ENCODE peak calls at places on chromosomes 7 and 10, in eight cellular contexts. U, W, G, L, V, O, Q and A are unnamed samples.

GRCh38 chr7:66100408-66101050 is 14.1 kb upstream of the CRCP start:
- DNase-seq in U (no peak), W (no peak), G (no peak), L (no peak), V (no peak), O (no peak), Q (no peak), A (peak; percentile 10)

GRCh38 chr7:3196629-3197028 is 104.4 kb upstream of the SDK1 start:
- DNase-seq in U (no peak), W (no peak), G (no peak), L (no peak), V (no peak), O (no peak), Q (no peak), A (no peak)

GRCh38 chr7:31116615-31117014 is 64.5 kb downstream of the ADCYAP1R1 start:
- DNase-seq in U (no peak), W (no peak), G (no peak), L (no peak), V (no peak), O (no peak), Q (no peak), A (no peak)

GRCh38 chr7:1548438-1548831 is 7.6 kb downstream of the TMEM184A start:
- DNase-seq in U (no peak), W (no peak), G (no peak), L (no peak), V (no peak), O (no peak), Q (no peak), A (no peak)

GRCh38 chr7:93757421-93757820 is 133.1 kb downstream of the TFPI2 start:
- DNase-seq in U (peak; percentile 24), W (no peak), G (no peak), L (no peak), V (no peak), O (no peak), Q (no peak), A (no peak)

GRCh38 chr10:72243822-72244437 is 27.9 kb upstream of the ASCC1 start:
- DNase-seq in U (peak; percentile 79), W (peak; percentile 57), G (peak; percentile 84), L (peak; percentile 63), V (no peak), O (peak; percentile 77), Q (peak; percentile 68), A (peak; percentile 84)

GRCh38 chr10:103845983-103846382 is 9.4 kb downstream of the SH3PXD2A start:
- DNase-seq in U (no peak), W (peak; percentile 30), G (peak; percentile 73), L (peak; percentile 69), V (no peak), O (no peak), Q (peak; percentile 23), A (peak; percentile 33)

GRCh38 chr7:4753610-4754432 is 21.6 kb upstream of the AP5Z1 start:
- DNase-seq in U (peak; percentile 29), W (peak; percentile 78), G (peak; percentile 90), L (peak; percentile 82), V (peak; percentile 87), O (peak; percentile 89), Q (peak; percentile 74), A (peak; percentile 80)

GRCh38 chr7:136034132-136034531 is 57.0 kb upstream of the MTPN start:
- DNase-seq in U (no peak), W (no peak), G (no peak), L (no peak), V (no peak), O (no peak), Q (no peak), A (no peak)

DNA sequence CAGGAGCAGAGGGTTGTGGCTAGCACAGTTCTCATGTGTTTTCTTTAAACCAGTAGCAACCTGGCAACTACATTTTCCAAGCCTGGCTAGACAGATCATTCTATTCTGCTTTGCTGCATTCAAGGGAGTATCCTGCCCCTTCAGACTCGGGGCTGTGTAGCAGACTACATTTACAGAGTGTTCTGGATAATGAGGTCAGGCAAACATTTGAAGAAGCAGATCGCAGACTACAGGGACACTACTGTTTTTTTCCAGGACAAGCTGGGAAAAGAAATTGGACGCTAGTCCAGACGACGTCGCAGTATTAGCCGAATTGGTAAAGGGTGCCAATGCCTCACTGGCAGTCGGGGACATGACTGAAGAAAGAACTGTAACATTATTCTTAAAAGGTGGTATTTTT is 61.0 kb upstream of the PAPSS2 start:
- DNase-seq in U (no peak), W (peak; percentile 25), G (no peak), L (no peak), V (no peak), O (no peak), Q (no peak), A (no peak)
- H3K27ac ChIP-seq in U (no peak overlapping the region), W (no peak overlapping the region), G (no peak overlapping the region), L (peak overlapping the region; percentile 34), V (no peak overlapping the region), O (no peak overlapping the region), Q (no peak overlapping the region), A (no peak overlapping the region)

DNA sequence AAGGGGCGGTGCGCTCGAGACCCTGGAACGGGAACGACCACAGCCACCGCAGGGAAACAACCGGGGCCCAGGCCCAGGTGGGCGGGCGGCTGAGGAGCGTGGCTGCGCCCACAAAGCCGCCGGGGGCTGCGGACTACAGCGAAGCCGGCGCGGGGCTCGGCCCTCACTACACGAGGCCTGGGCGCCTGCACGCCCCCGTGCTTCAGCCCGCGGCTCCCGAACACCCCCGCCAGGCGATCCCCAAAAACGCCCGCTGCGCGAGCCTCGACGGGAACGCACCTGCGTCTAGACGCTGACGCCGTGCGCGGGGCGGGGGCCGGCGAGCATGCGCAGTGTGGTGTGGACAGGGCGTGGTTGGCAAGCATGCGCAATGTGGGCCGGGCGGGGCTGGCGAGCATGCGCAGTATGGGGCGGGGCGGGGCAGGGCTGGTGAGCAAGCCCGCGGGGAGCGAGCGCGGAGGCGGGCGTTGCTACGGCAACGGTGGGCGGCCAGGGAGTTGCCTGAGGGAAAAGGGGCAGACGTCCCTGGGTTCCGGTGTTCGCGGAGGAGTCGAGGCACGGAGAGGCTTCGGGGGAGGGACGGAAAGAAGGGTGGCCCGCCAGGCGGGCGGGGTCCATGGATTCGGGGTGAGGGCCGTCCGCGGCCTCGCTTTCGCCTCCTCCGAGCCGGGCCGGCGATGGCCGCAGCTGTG is at the start of gene RNF32:
- DNase-seq in U (peak; percentile 88), W (peak; percentile 97), G (peak; percentile 96), L (peak; percentile 94), V (peak; percentile 95), O (peak; percentile 96), Q (peak; percentile 93), A (peak; percentile 92)
- H3K27ac ChIP-seq in U (peak within 1 kb of the TSS; percentile 97), W (peak within 1 kb of the TSS; percentile 51), G (peak within 1 kb of the TSS; percentile 80), L (no peak within 1 kb of the TSS), V (peak within 1 kb of the TSS; percentile 75), O (no peak within 1 kb of the TSS), Q (peak within 1 kb of the TSS; percentile 80), A (peak within 1 kb of the TSS; percentile 46)

GRCh38 chr10:100186253-100186780 is 488 bp upstream of the ERLIN1 start:
- DNase-seq in U (peak; percentile 51), W (peak; percentile 40), G (peak; percentile 56), L (peak; percentile 52), V (peak; percentile 42), O (no peak), Q (peak; percentile 44), A (peak; percentile 60)
- H3K27ac ChIP-seq in U (peak overlapping the region; percentile 97), W (peak overlapping the region; percentile 79), G (peak overlapping the region; percentile 88), L (peak overlapping the region; percentile 46), V (peak overlapping the region; percentile 96), O (peak overlapping the region; percentile 35), Q (peak overlapping the region; percentile 93), A (peak overlapping the region; percentile 88)

GRCh38 chr7:35645691-35646090 is 49.2 kb downstream of the HERPUD2 start:
- DNase-seq in U (no peak), W (no peak), G (no peak), L (no peak), V (no peak), O (no peak), Q (no peak), A (no peak)
- H3K27ac ChIP-seq in U (no peak overlapping the region), W (peak overlapping the region; percentile 87), G (no peak overlapping the region), L (no peak overlapping the region), V (no peak overlapping the region), O (no peak overlapping the region), Q (no peak overlapping the region), A (no peak overlapping the region)

GRCh38 chr10:63241898-63242297 is 108.8 kb downstream of the NRBF2 start:
- DNase-seq in U (no peak), W (no peak), G (no peak), L (no peak), V (no peak), O (no peak), Q (no peak), A (no peak)
- H3K27ac ChIP-seq in U (no peak overlapping the region), W (no peak overlapping the region), G (no peak overlapping the region), L (no peak overlapping the region), V (no peak overlapping the region), O (no peak overlapping the region), Q (no peak overlapping the region), A (no peak overlapping the region)